ENCODE peak calls at places on chromosomes 6 and 20, in eight cellular contexts. D, O, Q, I, H, C, U and G are unnamed samples.

GRCh38 chr6:15441215-15441868 is 195.5 kb downstream of the JARID2 start:
- DNase-seq in Q (peak), H (peak), O (peak), C (peak), I (peak), D (no peak), U (no peak), G (no peak)

GRCh38 chr6:45420083-45420908 is 42.6 kb upstream of the SUPT3H start:
- DNase-seq in O (no peak), Q (peak), U (peak), H (no peak), C (no peak), I (peak), D (no peak), G (no peak)

GRCh38 chr6:168228676-168229367 is 90.8 kb downstream of the DACT2 start:
- DNase-seq in Q (no peak), I (no peak), H (no peak), D (no peak), C (no peak), U (no peak), O (no peak), G (no peak)

GRCh38 chr6:13272131-13273046 is 55.9 kb downstream of the TBC1D7 start:
- DNase-seq in D (no peak), H (no peak), C (peak), U (no peak), O (no peak), I (no peak), Q (no peak), G (no peak)

GRCh38 chr6:3929281-3929798 is 80.2 kb downstream of the FAM50B start:
- DNase-seq in I (no peak), C (no peak), H (peak), D (no peak), O (no peak), U (no peak), Q (peak), G (no peak)

GRCh38 chr20:57097245-57097935 is 169.1 kb downstream of the BMP7 start:
- DNase-seq in Q (no peak), H (no peak), C (no peak), I (no peak), U (no peak), O (no peak), D (no peak), G (no peak)

GRCh38 chr6:154164397-154164796 is 125.4 kb downstream of the OPRM1 start:
- DNase-seq in D (no peak), C (no peak), U (no peak), I (no peak), H (no peak), Q (peak), O (no peak), G (no peak)

GRCh38 chr6:114638346-114638745 is 295.5 kb upstream of the HS3ST5 start:
- DNase-seq in I (no peak), H (no peak), C (no peak), Q (no peak), U (no peak), O (no peak), D (no peak), G (no peak)

GRCh38 chr6:109165392-109165964 is 70.2 kb downstream of the CEP57L1 start:
- DNase-seq in C (no peak), D (no peak), U (no peak), Q (peak), O (peak), H (no peak), I (no peak), G (no peak)

GRCh38 chr20:8368680-8369079 is 236.6 kb downstream of the PLCB1 start:
- DNase-seq in H (no peak), U (no peak), D (no peak), C (no peak), I (no peak), O (no peak), Q (no peak), G (no peak)

GRCh38 chr6:129835691-129836090 is 25.4 kb downstream of the TMEM244 start:
- DNase-seq in O (no peak), C (no peak), U (no peak), Q (peak), D (no peak), I (no peak), H (no peak), G (no peak)

GRCh38 chr6:127092486-127092885 is 26.0 kb upstream of the RSPO3 start:
- DNase-seq in U (no peak), H (no peak), O (no peak), Q (no peak), I (no peak), C (no peak), D (no peak), G (no peak)

GRCh38 chr6:156197513-156197912 is 579.7 kb upstream of the ARID1B start:
- DNase-seq in D (no peak), Q (no peak), C (no peak), H (no peak), U (no peak), I (no peak), O (no peak), G (no peak)

GRCh38 chr6:128275030-128275429 is 245.4 kb downstream of the PTPRK start:
- DNase-seq in C (no peak), O (no peak), Q (no peak), D (no peak), H (peak), U (no peak), I (no peak), G (no peak)

GRCh38 chr6:6277418-6277817 is 43.0 kb downstream of the F13A1 start:
- DNase-seq in C (no peak), H (peak), D (no peak), U (no peak), Q (no peak), O (peak), I (no peak), G (no peak)

GRCh38 chr20:6663751-6664388 is 103.6 kb upstream of the BMP2 start:
- DNase-seq in C (no peak), Q (no peak), D (no peak), H (no peak), O (no peak), U (no peak), I (no peak), G (no peak)

GRCh38 chr6:1390805-1391511 is 1.6 kb downstream of the FOXF2 start:
- DNase-seq in C (no peak), D (no peak), U (no peak), H (no peak), I (no peak), O (no peak), Q (no peak), G (no peak)

GRCh38 chr20:25310268-25310920 is 62.5 kb downstream of the PYGB start:
- DNase-seq in O (peak), C (no peak), D (no peak), H (peak), Q (peak), U (no peak), I (peak), G (peak)

GRCh38 chr6:136737343-136738177 is 54.7 kb downstream of the MAP3K5 start:
- DNase-seq in U (no peak), H (no peak), O (no peak), Q (no peak), I (no peak), C (no peak), D (no peak), G (no peak)

GRCh38 chr6:45454008-45454911 is 76.5 kb upstream of the SUPT3H start:
- DNase-seq in Q (no peak), H (peak), C (no peak), O (no peak), I (no peak), U (no peak), D (no peak), G (no peak)

GRCh38 chr6:107235521-107235920 is 120.2 kb upstream of the BEND3 start:
- DNase-seq in H (no peak), O (no peak), D (no peak), I (no peak), U (no peak), Q (no peak), C (no peak), G (no peak)

GRCh38 chr20:56348306-56348695 is 10.5 kb upstream of the FAM210B start:
- DNase-seq in Q (no peak), H (no peak), U (no peak), C (no peak), I (no peak), O (no peak), D (no peak), G (no peak)

GRCh38 chr20:59596690-59597089 is 7.7 kb upstream of the PHACTR3 start:
- DNase-seq in Q (no peak), C (no peak), D (no peak), H (no peak), U (no peak), I (no peak), O (no peak), G (no peak)

GRCh38 chr20:19460386-19460785 is 247.9 kb downstream of the SLC24A3 start:
- DNase-seq in D (no peak), O (no peak), Q (peak), C (no peak), U (no peak), H (peak), I (no peak), G (no peak)

GRCh38 chr6:32941412-32941784 is 570 bp upstream of the HLA-DMB start:
- DNase-seq in O (no peak), H (no peak), D (no peak), C (peak), U (no peak), Q (no peak), I (peak), G (no peak)

GRCh38 chr6:155583997-155584396 is 128.4 kb upstream of the NOX3 start:
- DNase-seq in U (no peak), C (no peak), D (no peak), I (no peak), O (no peak), Q (no peak), H (no peak), G (no peak)

GRCh38 chr6:126280287-126280686 is 59.6 kb upstream of the CENPW start:
- DNase-seq in O (no peak), U (no peak), D (no peak), Q (no peak), C (no peak), H (no peak), I (no peak), G (no peak)

GRCh38 chr6:106609699-106610098 is 19.6 kb downstream of the RTN4IP1 start:
- DNase-seq in Q (no peak), O (peak), H (no peak), U (no peak), C (no peak), I (no peak), D (no peak), G (no peak)